ENCODE peak calls at places on chromosomes 7 and 10, in five cellular contexts. J is HL-60, G is NB4, M is transverse colon, C is GM12865. E is an unnamed sample.
A peak's percentile ranks its signal among the peaks of the same experiment; 100 is the strongest.

GRCh38 chr10:84296071-84296981 is 32.1 kb upstream of the CCSER2 start:
- DNase-seq in J (no peak), G (no peak), M (no peak), C (no peak), E (no peak)

GRCh38 chr7:25028370-25028971 is 48.5 kb upstream of the OSBPL3 start:
- DNase-seq in J (no peak), G (no peak), M (no peak), C (no peak), E (no peak)

GRCh38 chr7:33841658-33842057 is 63.7 kb upstream of the BMPER start:
- DNase-seq in J (no peak), G (no peak), M (no peak), C (no peak), E (no peak)

GRCh38 chr10:35127289-35127891 is 744 bp downstream of the CREM start:
- DNase-seq in J (peak; percentile 55), G (peak; percentile 66), M (peak; percentile 64), C (peak; percentile 68), E (peak; percentile 62)

GRCh38 chr10:1182280-1183032 is 126.3 kb downstream of the WDR37 start:
- DNase-seq in J (no peak), G (no peak), M (no peak), C (no peak), E (no peak)

GRCh38 chr7:112104153-112104552 is 102.0 kb downstream of the DOCK4 start:
- DNase-seq in J (no peak), G (no peak), M (no peak), C (no peak), E (no peak)

GRCh38 chr7:129884495-129884894 is 68.3 kb downstream of the UBE2H start:
- DNase-seq in J (no peak), G (no peak), M (no peak), C (no peak), E (no peak)

GRCh38 chr10:9302142-9302746 is 1247.8 kb downstream of the GATA3 start:
- DNase-seq in J (peak; percentile 8), G (peak; percentile 52), M (no peak), C (peak; percentile 46), E (no peak)

GRCh38 chr7:43260980-43261878 is 148.8 kb downstream of the HECW1 start:
- DNase-seq in J (peak; percentile 75), G (peak; percentile 82), M (peak; percentile 71), C (peak; percentile 86), E (no peak)

GRCh38 chr7:24572421-24573007 is 738 bp upstream of the PALS2 start:
- DNase-seq in J (no peak), G (peak; percentile 27), M (peak; percentile 30), C (peak; percentile 26), E (peak; percentile 39)

GRCh38 chr7:143436539-143436938 is 6.7 kb upstream of the TAS2R60 start:
- DNase-seq in J (no peak), G (no peak), M (no peak), C (no peak), E (no peak)

GRCh38 chr10:68423522-68423921 is 16.4 kb upstream of the RUFY2 start:
- DNase-seq in J (no peak), G (no peak), M (no peak), C (no peak), E (no peak)

GRCh38 chr7:125847706-125848105 is 918.1 kb upstream of the POT1 start:
- DNase-seq in J (no peak), G (no peak), M (no peak), C (no peak), E (no peak)

GRCh38 chr7:152052772-152053171 is 27.3 kb downstream of the GALNT11 start:
- DNase-seq in J (no peak), G (no peak), M (no peak), C (no peak), E (no peak)

GRCh38 chr10:481636-482035 is 207.8 kb downstream of the DIP2C start:
- DNase-seq in J (no peak), G (no peak), M (no peak), C (no peak), E (no peak)

GRCh38 chr7:159139639-159140038 is 5.0 kb downstream of the VIPR2 start:
- DNase-seq in J (no peak), G (no peak), M (no peak), C (no peak), E (no peak)

GRCh38 chr7:86833360-86833759 is 189.7 kb downstream of the GRM3 start:
- DNase-seq in J (no peak), G (no peak), M (no peak), C (no peak), E (no peak)

GRCh38 chr7:76106893-76107292 is 59.0 kb downstream of the MDH2 start:
- DNase-seq in J (no peak), G (no peak), M (no peak), C (no peak), E (no peak)
- H3K4me3 ChIP-seq in J (no peak overlapping the region), G (no peak overlapping the region), M (no peak overlapping the region), C (no peak overlapping the region), E (no peak overlapping the region)

DNA sequence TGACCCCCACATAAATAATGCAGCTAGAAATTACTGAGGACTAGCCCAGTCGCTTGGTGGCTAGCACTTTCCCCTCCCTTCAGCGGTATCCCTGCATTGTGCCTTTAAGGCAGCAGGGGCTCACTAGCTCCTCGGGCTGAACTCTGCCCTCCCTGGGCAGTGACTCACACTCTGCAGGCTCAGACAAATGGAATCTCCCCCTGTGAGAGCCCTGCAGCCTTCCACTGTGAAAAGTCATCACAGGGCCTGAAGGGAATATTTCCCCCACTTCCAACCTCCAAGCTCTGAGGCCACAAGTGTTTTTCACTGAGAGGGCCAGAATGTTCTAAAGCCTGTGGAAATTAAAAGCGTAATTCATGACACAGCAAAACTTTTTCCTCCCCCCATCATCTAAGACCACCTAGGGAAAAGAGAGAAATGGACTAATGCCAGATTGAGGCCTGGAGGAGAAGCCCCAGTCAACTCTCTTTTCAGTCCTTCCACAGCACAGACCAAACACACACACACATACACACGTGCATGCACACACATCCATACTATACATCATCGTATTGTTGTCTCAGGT is 93.6 kb upstream of the COL1A2 start:
- DNase-seq in J (no peak), G (peak; percentile 16), M (peak; percentile 52), C (no peak), E (peak; percentile 32)
- TF ChIP-seq CTCF in J (no peak), G (no peak), M (no peak), C (no peak), E (no peak)

GRCh38 chr7:114051871-114052324 is 133.1 kb upstream of the PPP1R3A start:
- DNase-seq in J (peak; percentile 50), G (peak; percentile 72), M (no peak), C (peak; percentile 47), E (no peak)

GRCh38 chr7:114050571-114050970 is 131.8 kb upstream of the PPP1R3A start:
- DNase-seq in J (no peak), G (no peak), M (no peak), C (no peak), E (no peak)

GRCh38 chr7:114047889-114048288 is 129.1 kb upstream of the PPP1R3A start:
- DNase-seq in J (no peak), G (peak; percentile 38), M (no peak), C (no peak), E (no peak)

GRCh38 chr7:114048386-114049235 is 129.8 kb upstream of the PPP1R3A start:
- DNase-seq in J (peak; percentile 13), G (peak; percentile 39), M (no peak), C (no peak), E (no peak)
- H3K4me3 ChIP-seq in J (peak overlapping the region; percentile 8), G (peak overlapping the region; percentile 33), M (peak overlapping the region; percentile 12), C (no peak overlapping the region), E (no peak overlapping the region)

DNA sequence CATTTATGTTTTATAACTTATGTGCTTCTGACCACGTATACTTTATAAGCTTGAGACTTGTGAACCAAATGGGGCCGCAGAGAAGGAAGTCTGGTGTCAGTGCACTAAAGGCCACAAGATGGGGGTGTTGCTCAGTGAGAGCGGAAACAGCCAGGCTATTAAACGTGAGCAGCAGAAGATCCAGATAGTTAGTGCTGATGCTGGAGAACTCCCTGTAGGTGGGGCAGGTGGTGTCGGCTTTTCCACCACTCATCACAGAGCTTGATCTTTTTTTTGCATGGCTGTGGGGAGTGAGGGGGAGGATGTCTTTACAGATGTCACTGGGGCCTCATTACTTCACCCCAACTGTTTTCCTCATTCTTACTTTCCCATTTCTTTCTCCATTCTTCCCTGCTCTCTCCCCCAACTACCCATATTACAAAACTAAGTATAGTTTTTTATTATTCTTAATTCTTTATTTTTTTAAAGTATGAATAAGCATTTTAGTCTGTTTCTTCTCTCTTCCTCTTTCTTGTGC is 34.7 kb downstream of the ACADSB start:
- DNase-seq in J (peak; percentile 63), G (peak; percentile 77), M (peak; percentile 37), C (peak; percentile 84), E (peak; percentile 59)
- TF ChIP-seq CTCF in J (peak; percentile 70), G (peak; percentile 82), M (peak; percentile 63), C (peak; percentile 70), E (peak; percentile 43)

DNA sequence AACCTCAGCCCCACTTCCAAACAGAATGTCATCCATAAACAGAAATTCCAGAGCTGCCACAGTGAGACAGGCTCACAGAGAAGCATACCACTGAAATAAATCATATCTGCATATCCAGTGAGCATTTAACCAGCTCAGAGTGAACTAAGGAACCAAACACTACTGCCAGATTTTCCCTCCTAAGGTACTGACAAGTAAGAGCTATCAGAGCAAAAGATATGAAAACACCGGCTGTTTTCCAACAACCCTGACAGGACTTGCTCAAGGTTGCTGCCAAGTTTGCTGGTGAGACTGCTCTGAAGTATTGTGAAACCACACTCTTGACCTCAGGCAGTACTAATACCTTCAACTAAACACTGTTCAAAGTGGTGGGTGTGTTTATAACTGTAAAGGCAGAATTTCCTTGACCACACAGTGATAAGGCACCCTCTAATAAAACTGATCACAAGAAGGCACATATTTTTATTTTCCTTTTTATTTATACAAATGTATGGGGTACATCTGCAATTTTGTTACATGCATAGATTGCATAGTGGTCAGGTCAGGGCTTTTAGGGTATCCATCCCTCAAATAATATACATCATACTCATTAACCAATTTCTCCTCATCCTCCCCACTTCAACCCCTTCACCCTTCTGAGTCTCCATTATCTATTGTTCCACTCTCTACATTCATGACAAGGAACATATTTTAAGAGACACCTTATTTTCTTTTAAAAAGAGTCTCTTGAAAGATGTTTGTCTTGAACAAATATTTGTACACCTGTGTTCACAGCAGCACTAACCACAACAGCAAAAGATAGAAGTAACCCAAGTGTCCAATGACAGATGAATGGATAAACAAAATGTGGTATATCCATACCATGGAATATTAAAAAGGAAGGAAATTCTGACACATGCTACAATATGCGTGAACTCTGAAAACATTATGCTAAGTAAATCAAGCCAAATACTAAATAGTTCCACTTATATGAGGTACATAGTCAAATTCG is 18.2 kb downstream of the SGMS1 start:
- DNase-seq in J (peak; percentile 50), G (peak; percentile 73), M (peak; percentile 45), C (peak; percentile 73), E (no peak)
- H3K4me3 ChIP-seq in J (no peak overlapping the region), G (no peak overlapping the region), M (no peak overlapping the region), C (no peak overlapping the region), E (no peak overlapping the region)

DNA sequence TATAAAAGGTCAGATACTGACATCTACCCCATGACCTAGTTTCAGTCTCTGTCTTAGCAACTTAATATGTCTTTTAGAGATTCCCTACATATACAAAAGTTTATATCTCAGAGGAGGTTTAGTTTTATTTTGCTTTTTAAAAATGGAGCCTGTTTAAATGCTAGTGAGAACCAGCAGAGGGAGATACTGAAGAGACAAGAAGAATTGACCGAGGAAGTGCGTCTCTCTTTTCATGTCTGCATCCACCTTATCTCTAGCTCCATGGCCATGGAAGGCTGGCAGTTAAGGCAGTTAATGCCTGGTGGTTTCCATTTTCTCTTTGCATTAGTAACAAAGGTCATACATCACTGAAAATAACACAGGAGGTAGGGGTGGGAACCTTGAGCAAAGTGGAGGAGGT is 10.7 kb downstream of the SUV39H2 start:
- DNase-seq in J (no peak), G (peak; percentile 9), M (no peak), C (peak; percentile 23), E (no peak)
- TF ChIP-seq CTCF in J (no peak), G (no peak), M (no peak), C (peak; percentile 16), E (no peak)

GRCh38 chr10:52287853-52288252 is 26.2 kb upstream of the DKK1 start:
- DNase-seq in J (no peak), G (no peak), M (no peak), C (no peak), E (no peak)
- H3K4me3 ChIP-seq in J (no peak overlapping the region), G (no peak overlapping the region), M (no peak overlapping the region), C (no peak overlapping the region), E (no peak overlapping the region)

GRCh38 chr7:135414850-135415439 is 95.0 kb downstream of the CNOT4 start:
- DNase-seq in J (peak; percentile 64), G (peak; percentile 84), M (no peak), C (peak; percentile 69), E (no peak)
- TF ChIP-seq CTCF in J (peak; percentile 37), G (peak; percentile 81), M (peak; percentile 32), C (peak; percentile 53), E (no peak)